ENCODE peak calls at places on chromosomes 3 and 15, in seven cellular contexts. One of them, this sample, is unnamed. For H3K4me1, the result is how much of the 10 kb centered on the place peaks cover.

GRCh38 chr3:122920986-122921385 is 106.6 kb downstream of the SEMA5B start:
- DNase-seq in GM23248: no peak
- DNase-seq in SK-N-SH: no peak
- DNase-seq in prostate gland: no peak
- DNase-seq in CD8-positive, alpha-beta T cell: no peak
- DNase-seq in cardiac muscle cell: no peak
- DNase-seq in heart right ventricle: no peak
- DNase-seq in this sample: no peak

GRCh38 chr3:55330355-55330754 is 156.8 kb downstream of the WNT5A start:
- DNase-seq in GM23248: peak
- DNase-seq in SK-N-SH: no peak
- DNase-seq in prostate gland: no peak
- DNase-seq in CD8-positive, alpha-beta T cell: no peak
- DNase-seq in cardiac muscle cell: peak
- DNase-seq in heart right ventricle: no peak
- DNase-seq in this sample: no peak

GRCh38 chr15:35833590-35833989 is 287.6 kb upstream of the DPH6 start:
- DNase-seq in GM23248: peak
- DNase-seq in SK-N-SH: no peak
- DNase-seq in prostate gland: no peak
- DNase-seq in CD8-positive, alpha-beta T cell: no peak
- DNase-seq in cardiac muscle cell: no peak
- DNase-seq in heart right ventricle: no peak
- DNase-seq in this sample: no peak

GRCh38 chr15:100860829-100861510 is 18.7 kb upstream of the ALDH1A3 start:
- DNase-seq in GM23248: no peak
- DNase-seq in SK-N-SH: no peak
- DNase-seq in prostate gland: no peak
- DNase-seq in CD8-positive, alpha-beta T cell: no peak
- DNase-seq in cardiac muscle cell: no peak
- DNase-seq in heart right ventricle: no peak
- DNase-seq in this sample: no peak

GRCh38 chr3:7577513-7577912 is 716.6 kb downstream of the GRM7 start:
- DNase-seq in GM23248: no peak
- DNase-seq in SK-N-SH: peak
- DNase-seq in prostate gland: no peak
- DNase-seq in CD8-positive, alpha-beta T cell: no peak
- DNase-seq in cardiac muscle cell: no peak
- DNase-seq in heart right ventricle: no peak
- DNase-seq in this sample: no peak

GRCh38 chr3:182092662-182093262 is 381.0 kb downstream of the SOX2 start:
- DNase-seq in GM23248: no peak
- DNase-seq in SK-N-SH: no peak
- DNase-seq in prostate gland: no peak
- DNase-seq in CD8-positive, alpha-beta T cell: no peak
- DNase-seq in cardiac muscle cell: no peak
- DNase-seq in heart right ventricle: no peak
- DNase-seq in this sample: no peak

GRCh38 chr3:79810101-79810500 is 42.3 kb upstream of the ROBO1 start:
- DNase-seq in GM23248: no peak
- DNase-seq in SK-N-SH: peak
- DNase-seq in prostate gland: no peak
- DNase-seq in CD8-positive, alpha-beta T cell: no peak
- DNase-seq in cardiac muscle cell: no peak
- DNase-seq in heart right ventricle: no peak
- DNase-seq in this sample: no peak

GRCh38 chr3:189457201-189457607 is 174.0 kb upstream of the TP63 start:
- DNase-seq in GM23248: peak
- DNase-seq in SK-N-SH: no peak
- DNase-seq in prostate gland: no peak
- DNase-seq in CD8-positive, alpha-beta T cell: no peak
- DNase-seq in cardiac muscle cell: peak
- DNase-seq in heart right ventricle: no peak
- DNase-seq in this sample: no peak

GRCh38 chr3:128266453-128266852 is 113.2 kb downstream of the EEFSEC start:
- DNase-seq in GM23248: no peak
- DNase-seq in SK-N-SH: no peak
- DNase-seq in prostate gland: no peak
- DNase-seq in CD8-positive, alpha-beta T cell: no peak
- DNase-seq in cardiac muscle cell: peak
- DNase-seq in heart right ventricle: no peak
- DNase-seq in this sample: no peak

GRCh38 chr3:130971208-130971607 is 55.4 kb downstream of the ASTE1 start:
- DNase-seq in GM23248: peak
- DNase-seq in SK-N-SH: no peak
- DNase-seq in prostate gland: no peak
- DNase-seq in CD8-positive, alpha-beta T cell: no peak
- DNase-seq in cardiac muscle cell: no peak
- DNase-seq in heart right ventricle: no peak
- DNase-seq in this sample: no peak

GRCh38 chr3:124063168-124063909 is 71.4 kb upstream of the ROPN1 start:
- DNase-seq in GM23248: peak
- DNase-seq in SK-N-SH: peak
- DNase-seq in prostate gland: no peak
- DNase-seq in CD8-positive, alpha-beta T cell: no peak
- DNase-seq in cardiac muscle cell: peak
- DNase-seq in heart right ventricle: no peak
- DNase-seq in this sample: no peak

GRCh38 chr3:188439080-188439479 is 285.1 kb downstream of the LPP start:
- DNase-seq in GM23248: no peak
- DNase-seq in SK-N-SH: no peak
- DNase-seq in prostate gland: no peak
- DNase-seq in CD8-positive, alpha-beta T cell: no peak
- DNase-seq in cardiac muscle cell: no peak
- DNase-seq in heart right ventricle: no peak
- DNase-seq in this sample: no peak

GRCh38 chr3:110955301-110955880 is 116.2 kb upstream of the NECTIN3 start:
- DNase-seq in GM23248: peak
- DNase-seq in SK-N-SH: no peak
- DNase-seq in prostate gland: no peak
- DNase-seq in CD8-positive, alpha-beta T cell: no peak
- DNase-seq in cardiac muscle cell: peak
- DNase-seq in heart right ventricle: no peak
- DNase-seq in this sample: no peak

GRCh38 chr3:37808656-37809055 is 53.0 kb upstream of the CTDSPL start:
- DNase-seq in GM23248: no peak
- DNase-seq in SK-N-SH: no peak
- DNase-seq in prostate gland: no peak
- DNase-seq in CD8-positive, alpha-beta T cell: no peak
- DNase-seq in cardiac muscle cell: no peak
- DNase-seq in heart right ventricle: no peak
- DNase-seq in this sample: no peak

GRCh38 chr15:66057089-66057488 is 187.8 kb downstream of the RAB11A start:
- DNase-seq in GM23248: no peak
- DNase-seq in SK-N-SH: no peak
- DNase-seq in prostate gland: no peak
- DNase-seq in CD8-positive, alpha-beta T cell: no peak
- DNase-seq in cardiac muscle cell: no peak
- DNase-seq in heart right ventricle: no peak
- DNase-seq in this sample: no peak

GRCh38 chr3:20064796-20065564 is 24.7 kb downstream of the KAT2B start:
- DNase-seq in GM23248: no peak
- DNase-seq in SK-N-SH: no peak
- DNase-seq in prostate gland: no peak
- DNase-seq in CD8-positive, alpha-beta T cell: no peak
- DNase-seq in cardiac muscle cell: no peak
- DNase-seq in heart right ventricle: no peak
- DNase-seq in this sample: no peak

GRCh38 chr3:100556656-100557310 is 52.6 kb upstream of the ADGRG7 start:
- DNase-seq in GM23248: peak
- DNase-seq in SK-N-SH: no peak
- DNase-seq in prostate gland: no peak
- DNase-seq in CD8-positive, alpha-beta T cell: no peak
- DNase-seq in cardiac muscle cell: peak
- DNase-seq in heart right ventricle: no peak
- DNase-seq in this sample: no peak

GRCh38 chr3:42613462-42613861 is 13.0 kb downstream of the NKTR start:
- DNase-seq in GM23248: peak
- DNase-seq in SK-N-SH: peak
- DNase-seq in prostate gland: no peak
- DNase-seq in CD8-positive, alpha-beta T cell: no peak
- DNase-seq in cardiac muscle cell: no peak
- DNase-seq in heart right ventricle: no peak
- DNase-seq in this sample: no peak

GRCh38 chr3:61381745-61382392 is 130.6 kb upstream of the FHIT start:
- DNase-seq in GM23248: peak
- DNase-seq in SK-N-SH: peak
- DNase-seq in prostate gland: no peak
- DNase-seq in CD8-positive, alpha-beta T cell: no peak
- DNase-seq in cardiac muscle cell: peak
- DNase-seq in heart right ventricle: no peak
- DNase-seq in this sample: no peak

GRCh38 chr3:190180268-190180667 is 59.6 kb upstream of the P3H2 start:
- DNase-seq in GM23248: peak
- DNase-seq in SK-N-SH: no peak
- DNase-seq in prostate gland: no peak
- DNase-seq in CD8-positive, alpha-beta T cell: no peak
- DNase-seq in cardiac muscle cell: no peak
- DNase-seq in heart right ventricle: no peak
- DNase-seq in this sample: no peak

GRCh38 chr15:62369454-62369853 is 204.4 kb upstream of the C2CD4B start:
- DNase-seq in GM23248: no peak
- DNase-seq in SK-N-SH: no peak
- DNase-seq in prostate gland: no peak
- DNase-seq in CD8-positive, alpha-beta T cell: no peak
- DNase-seq in cardiac muscle cell: peak
- DNase-seq in heart right ventricle: no peak
- DNase-seq in this sample: no peak

GRCh38 chr3:68135145-68135544 is 480.7 kb upstream of the SUCLG2 start:
- DNase-seq in GM23248: no peak
- DNase-seq in SK-N-SH: no peak
- DNase-seq in prostate gland: no peak
- DNase-seq in CD8-positive, alpha-beta T cell: no peak
- DNase-seq in cardiac muscle cell: no peak
- DNase-seq in heart right ventricle: no peak
- DNase-seq in this sample: no peak

GRCh38 chr15:93076875-93077274 is 12.1 kb downstream of the RGMA start:
- DNase-seq in GM23248: no peak
- DNase-seq in SK-N-SH: no peak
- DNase-seq in prostate gland: no peak
- DNase-seq in CD8-positive, alpha-beta T cell: no peak
- DNase-seq in cardiac muscle cell: no peak
- DNase-seq in heart right ventricle: no peak
- DNase-seq in this sample: no peak

GRCh38 chr15:93073465-93073952 is 15.5 kb downstream of the RGMA start:
- DNase-seq in GM23248: no peak
- DNase-seq in SK-N-SH: no peak
- DNase-seq in prostate gland: no peak
- DNase-seq in CD8-positive, alpha-beta T cell: no peak
- DNase-seq in cardiac muscle cell: no peak
- DNase-seq in heart right ventricle: no peak
- DNase-seq in this sample: no peak

GRCh38 chr15:93072440-93073394 is 16.3 kb downstream of the RGMA start:
- DNase-seq in GM23248: peak
- DNase-seq in SK-N-SH: peak
- DNase-seq in prostate gland: peak
- DNase-seq in CD8-positive, alpha-beta T cell: no peak
- DNase-seq in cardiac muscle cell: peak
- DNase-seq in heart right ventricle: peak
- DNase-seq in this sample: peak

GRCh38 chr15:93076217-93076616 is 12.8 kb downstream of the RGMA start:
- DNase-seq in GM23248: no peak
- DNase-seq in SK-N-SH: no peak
- DNase-seq in prostate gland: no peak
- DNase-seq in CD8-positive, alpha-beta T cell: no peak
- DNase-seq in cardiac muscle cell: no peak
- DNase-seq in heart right ventricle: no peak
- DNase-seq in this sample: no peak

GRCh38 chr15:93074596-93074995 is 14.4 kb downstream of the RGMA start:
- DNase-seq in GM23248: no peak
- DNase-seq in SK-N-SH: no peak
- DNase-seq in prostate gland: no peak
- DNase-seq in CD8-positive, alpha-beta T cell: no peak
- DNase-seq in cardiac muscle cell: no peak
- DNase-seq in heart right ventricle: no peak
- DNase-seq in this sample: no peak
- H3K4me1 ChIP-seq in GM23248: under half
- H3K4me1 ChIP-seq in SK-N-SH: under half
- H3K4me1 ChIP-seq in prostate gland: under half
- H3K4me1 ChIP-seq in CD8-positive, alpha-beta T cell: under half
- H3K4me1 ChIP-seq in cardiac muscle cell: under half
- H3K4me1 ChIP-seq in heart right ventricle: under half
- H3K4me1 ChIP-seq in this sample: under half

DNA sequence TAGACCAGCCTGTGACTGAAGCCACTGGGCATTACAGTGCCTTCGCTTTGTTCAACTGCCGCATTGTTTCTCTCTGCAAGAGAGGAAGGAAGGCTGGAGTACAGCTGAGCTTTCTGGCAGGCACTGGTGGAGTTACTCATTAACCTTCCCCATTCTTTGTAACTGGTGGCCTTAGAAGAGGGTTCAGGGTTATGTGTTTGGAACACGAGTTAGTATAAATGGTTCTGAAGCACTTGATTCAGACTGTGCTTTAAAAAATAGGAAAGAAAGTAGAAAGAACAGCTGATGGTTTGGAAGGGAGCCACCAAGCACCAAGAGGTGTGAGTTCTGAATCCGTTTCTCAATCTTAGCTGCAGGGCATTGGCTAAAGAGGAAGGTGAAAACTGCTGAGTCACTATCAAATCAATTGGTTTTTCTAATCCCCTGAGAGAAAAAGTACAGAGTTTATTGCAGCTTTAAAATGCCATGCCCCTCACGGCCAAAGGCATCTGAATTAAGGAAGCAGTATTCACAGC is 3.7 kb downstream of the HGD start:
- DNase-seq in GM23248: peak
- DNase-seq in SK-N-SH: no peak
- DNase-seq in prostate gland: peak
- DNase-seq in CD8-positive, alpha-beta T cell: no peak
- DNase-seq in cardiac muscle cell: peak
- DNase-seq in heart right ventricle: no peak
- DNase-seq in this sample: peak
- H3K4me1 ChIP-seq in GM23248: under half
- H3K4me1 ChIP-seq in SK-N-SH: under half
- H3K4me1 ChIP-seq in prostate gland: under half
- H3K4me1 ChIP-seq in CD8-positive, alpha-beta T cell: under half
- H3K4me1 ChIP-seq in cardiac muscle cell: under half
- H3K4me1 ChIP-seq in heart right ventricle: under half
- H3K4me1 ChIP-seq in this sample: under half

GRCh38 chr15:90044191-90044590 is 43.1 kb downstream of the ZNF710 start:
- DNase-seq in GM23248: no peak
- DNase-seq in SK-N-SH: no peak
- DNase-seq in prostate gland: no peak
- DNase-seq in CD8-positive, alpha-beta T cell: no peak
- DNase-seq in cardiac muscle cell: no peak
- DNase-seq in heart right ventricle: no peak
- DNase-seq in this sample: no peak
- H3K4me1 ChIP-seq in GM23248: under half
- H3K4me1 ChIP-seq in SK-N-SH: under half
- H3K4me1 ChIP-seq in prostate gland: under half
- H3K4me1 ChIP-seq in CD8-positive, alpha-beta T cell: under half
- H3K4me1 ChIP-seq in cardiac muscle cell: under half
- H3K4me1 ChIP-seq in heart right ventricle: under half
- H3K4me1 ChIP-seq in this sample: under half

DNA sequence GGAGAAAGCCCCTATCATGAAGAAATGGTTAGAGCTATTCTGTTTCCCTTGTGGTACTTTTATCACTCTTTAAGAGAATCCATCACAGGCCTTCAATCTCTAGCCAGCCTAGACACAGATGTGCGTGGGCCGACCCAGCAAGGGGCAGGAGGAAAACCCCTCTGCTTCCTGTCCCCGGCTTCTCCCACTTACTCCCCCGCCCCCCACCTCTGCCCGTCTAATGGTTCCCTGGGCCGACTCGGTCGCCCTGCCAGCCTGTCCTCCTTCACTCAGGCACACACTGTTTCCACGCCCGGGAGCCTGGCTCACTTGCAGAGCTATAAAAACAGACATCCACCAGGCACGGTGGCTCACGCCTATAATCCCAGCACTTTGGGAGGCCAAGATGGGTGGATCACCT is 58.3 kb upstream of the TFRC start:
- DNase-seq in GM23248: no peak
- DNase-seq in SK-N-SH: no peak
- DNase-seq in prostate gland: peak
- DNase-seq in CD8-positive, alpha-beta T cell: no peak
- DNase-seq in cardiac muscle cell: no peak
- DNase-seq in heart right ventricle: no peak
- DNase-seq in this sample: no peak
- H3K4me1 ChIP-seq in GM23248: under half
- H3K4me1 ChIP-seq in SK-N-SH: under half
- H3K4me1 ChIP-seq in prostate gland: under half
- H3K4me1 ChIP-seq in CD8-positive, alpha-beta T cell: under half
- H3K4me1 ChIP-seq in cardiac muscle cell: under half
- H3K4me1 ChIP-seq in heart right ventricle: under half
- H3K4me1 ChIP-seq in this sample: under half

This sample was measured in colonic mucosa.